ENCODE peak calls at places on chromosomes 2 and 18, in five cellular contexts. X is A549, C is suprapubic skin, U is ovary, T is H1. I is an unnamed sample.

GRCh38 chr2:111053825-111054490 is 66.8 kb upstream of the BCL2L11 start:
- DNase-seq in X (no peak), C (no peak), U (no peak), T (no peak), I (no peak)

GRCh38 chr2:218396688-218397501 is 2.8 kb upstream of the CTDSP1 start:
- DNase-seq in X (peak; percentile 76), C (peak; percentile 93), U (peak; percentile 77), T (no peak), I (peak; percentile 68)

GRCh38 chr2:8475349-8476045 is 206.4 kb upstream of the ID2 start:
- DNase-seq in X (no peak), C (no peak), U (no peak), T (no peak), I (no peak)

GRCh38 chr18:79943608-79944125 is 7.8 kb downstream of the SLC66A2 start:
- DNase-seq in X (no peak), C (peak; percentile 56), U (no peak), T (no peak), I (no peak)

GRCh38 chr2:101998556-101999121 is 6.9 kb downstream of the IL1R2 start:
- DNase-seq in X (no peak), C (no peak), U (no peak), T (no peak), I (no peak)

GRCh38 chr2:68537872-68538271 is 70.5 kb downstream of the APLF start:
- DNase-seq in X (no peak), C (no peak), U (no peak), T (no peak), I (no peak)

GRCh38 chr2:230942920-230943896 is 18.2 kb upstream of the GPR55 start:
- DNase-seq in X (no peak), C (no peak), U (no peak), T (no peak), I (no peak)

GRCh38 chr2:240902615-240903041 is 3.5 kb upstream of the CROCC2 start:
- DNase-seq in X (no peak), C (no peak), U (no peak), T (no peak), I (no peak)

GRCh38 chr18:55839350-55839749 is 251.4 kb upstream of the TCF4 start:
- DNase-seq in X (no peak), C (no peak), U (no peak), T (no peak), I (no peak)

GRCh38 chr2:20480913-20481312 is 34.0 kb downstream of the RHOB start:
- DNase-seq in X (no peak), C (no peak), U (no peak), T (no peak), I (no peak)

GRCh38 chr2:168293766-168294165 is 46.4 kb upstream of the STK39 start:
- DNase-seq in X (peak; percentile 10), C (no peak), U (no peak), T (no peak), I (no peak)

GRCh38 chr2:182952741-182953450 is 85.4 kb downstream of the NCKAP1 start:
- DNase-seq in X (no peak), C (no peak), U (no peak), T (no peak), I (no peak)

GRCh38 chr18:9340472-9340871 is 5.9 kb downstream of the TWSG1 start:
- DNase-seq in X (no peak), C (no peak), U (no peak), T (no peak), I (no peak)

GRCh38 chr18:31977270-31977872 is 34.4 kb upstream of the TRAPPC8 start:
- DNase-seq in X (peak; percentile 53), C (no peak), U (no peak), T (peak; percentile 21), I (no peak)

GRCh38 chr2:69353360-69353759 is 33.7 kb downstream of the GFPT1 start:
- DNase-seq in X (no peak), C (no peak), U (no peak), T (no peak), I (no peak)

GRCh38 chr2:54902763-54903162 is 147.5 kb downstream of the RTN4 start:
- DNase-seq in X (no peak), C (no peak), U (no peak), T (no peak), I (no peak)

DNA sequence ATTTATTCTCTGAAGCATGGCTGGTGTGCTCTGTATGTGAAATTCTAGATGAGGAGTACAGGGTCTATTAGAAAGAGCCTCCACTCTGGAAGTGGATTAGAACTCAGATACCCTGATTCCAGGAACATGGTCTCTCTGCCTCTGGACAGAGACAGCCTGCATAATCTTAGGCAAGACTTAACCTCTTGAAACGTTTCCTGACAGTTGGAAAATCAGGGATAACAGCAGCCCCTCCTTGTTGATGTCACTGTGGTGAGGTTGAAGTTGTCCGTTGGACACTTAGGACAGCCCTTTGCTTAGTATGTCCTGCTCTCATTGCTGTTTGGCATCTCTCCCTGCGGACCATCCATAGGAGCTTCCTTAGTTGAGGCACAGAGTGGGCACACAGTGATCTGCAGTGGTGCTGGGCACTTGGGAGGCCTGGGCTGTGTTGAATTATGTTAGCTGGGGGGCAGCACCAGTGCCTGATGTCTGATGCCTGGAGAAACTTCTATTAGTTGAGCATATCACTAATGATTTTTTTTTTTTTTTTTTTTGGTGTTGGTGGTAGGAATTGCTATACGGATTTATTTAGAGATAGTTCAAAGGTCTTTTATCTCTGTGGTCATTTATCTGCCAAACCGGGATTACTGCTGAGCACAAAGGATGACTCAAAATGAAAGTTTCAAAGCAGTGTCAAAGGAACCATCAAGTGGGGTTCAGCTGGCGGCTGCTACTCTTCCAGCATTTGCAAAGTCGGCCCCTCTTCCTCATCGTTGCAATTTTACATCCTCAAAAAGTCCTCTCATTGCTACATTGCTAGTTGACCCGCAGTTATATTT is 28.8 kb downstream of the SETBP1 start:
- DNase-seq in X (no peak), C (no peak), U (no peak), T (no peak), I (no peak)
- TF ChIP-seq EP300 in X (no peak), C (no peak), U (no peak), T (no peak), I (no peak)

GRCh38 chr2:28408764-28409599 is 16.3 kb downstream of the FOSL2 start:
- DNase-seq in X (no peak), C (no peak), U (peak; percentile 22), T (no peak), I (no peak)
- H3K4me1 ChIP-seq in X (peaks cover 80% of the 10 kb centered on the region), C (peaks cover 71% of the 10 kb centered on the region), U (no peaks in the 10 kb centered on the region), T (peaks cover 6% of the 10 kb centered on the region), I (no peaks in the 10 kb centered on the region)

GRCh38 chr2:85583667-85584353 is 421 bp upstream of the VAMP5 start:
- DNase-seq in X (no peak), C (no peak), U (no peak), T (no peak), I (no peak)

GRCh38 chr2:85584354-85584856 is at the start of gene VAMP5:
- DNase-seq in X (no peak), C (no peak), U (peak; percentile 69), T (no peak), I (no peak)

GRCh38 chr2:85584857-85585780 is 888 bp downstream of the VAMP5 start:
- DNase-seq in X (peak; percentile 72), C (no peak), U (no peak), T (no peak), I (no peak)

GRCh38 chr2:85588218-85589044 is 4.2 kb downstream of the VAMP5 start:
- DNase-seq in X (no peak), C (no peak), U (no peak), T (no peak), I (no peak)

DNA sequence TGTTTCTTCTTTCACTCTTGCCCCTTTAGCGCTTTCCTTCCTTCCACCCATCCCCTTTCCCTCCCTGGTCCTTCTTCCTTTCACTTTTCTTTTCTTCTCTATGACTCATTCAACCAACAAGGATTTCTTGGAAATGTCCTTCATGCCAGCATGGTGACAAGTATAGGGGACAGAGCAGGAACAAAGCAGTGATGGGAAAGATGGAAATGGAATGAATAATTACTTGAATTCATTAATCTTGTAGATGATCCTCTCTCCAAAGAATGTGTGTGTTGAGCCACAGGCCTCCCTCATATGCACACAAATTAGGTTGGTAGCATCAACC is 1.5 kb downstream of the VAMP5 start:
- DNase-seq in X (no peak), C (no peak), U (no peak), T (no peak), I (no peak)
- H3K27ac ChIP-seq in X (peak overlapping the region; percentile 68), C (peak overlapping the region; percentile 91), U (no peak overlapping the region), T (no peak overlapping the region), I (peak overlapping the region; percentile 32)

GRCh38 chr2:156553714-156554442 is 117.7 kb downstream of the GPD2 start:
- DNase-seq in X (no peak), C (no peak), U (no peak), T (no peak), I (no peak)
- TF ChIP-seq EP300 in X (no peak), C (no peak), U (no peak), T (no peak), I (no peak)

DNA sequence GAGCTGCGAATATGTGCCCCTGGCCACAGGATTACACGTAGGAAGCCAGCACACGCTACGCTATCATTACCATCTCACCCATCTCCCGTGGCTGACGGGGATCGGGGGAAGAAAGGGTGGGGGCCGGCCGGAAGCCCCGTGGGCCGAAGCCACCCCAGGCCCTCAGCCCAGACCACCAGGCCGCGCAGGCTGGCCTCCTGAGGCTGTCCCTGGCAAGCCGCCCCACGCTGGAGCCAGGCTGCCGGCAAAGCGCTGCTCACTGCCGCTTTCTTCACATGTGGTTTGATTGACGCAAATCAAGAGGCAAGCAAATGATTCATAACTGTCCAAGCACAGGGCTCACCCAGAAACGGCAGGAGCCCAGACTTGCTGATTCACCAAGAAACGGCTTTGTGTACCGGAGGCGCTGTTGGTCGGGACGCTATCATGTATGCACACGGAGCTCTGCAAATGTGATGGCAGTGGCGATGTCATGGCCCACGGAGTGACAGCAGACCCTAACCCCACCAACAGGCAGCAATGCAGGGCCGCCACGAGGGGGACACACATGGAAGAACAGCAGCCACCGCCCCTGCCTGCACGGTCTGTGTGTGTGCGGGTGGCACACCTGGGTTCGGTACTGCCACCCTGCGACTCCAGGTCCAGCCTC is 125.7 kb downstream of the HDAC4 start:
- DNase-seq in X (peak; percentile 97), C (peak; percentile 95), U (peak; percentile 60), T (no peak), I (peak; percentile 69)
- H3K4me1 ChIP-seq in X (peaks cover 78% of the 10 kb centered on the region), C (peaks cover 49% of the 10 kb centered on the region), U (peaks cover 14% of the 10 kb centered on the region), T (peaks cover 3% of the 10 kb centered on the region), I (no peaks in the 10 kb centered on the region)

GRCh38 chr2:47012189-47012588 is 96.6 kb upstream of the MCFD2 start:
- DNase-seq in X (no peak), C (no peak), U (no peak), T (no peak), I (no peak)

GRCh38 chr2:47011696-47012095 is 96.1 kb upstream of the MCFD2 start:
- DNase-seq in X (no peak), C (no peak), U (no peak), T (no peak), I (no peak)

GRCh38 chr2:47014564-47015051 is 99.0 kb upstream of the MCFD2 start:
- DNase-seq in X (no peak), C (no peak), U (no peak), T (no peak), I (no peak)

GRCh38 chr2:47012866-47013265 is 97.3 kb upstream of the MCFD2 start:
- DNase-seq in X (no peak), C (no peak), U (no peak), T (no peak), I (no peak)

GRCh38 chr2:47013383-47013782 is 97.8 kb upstream of the MCFD2 start:
- DNase-seq in X (no peak), C (no peak), U (no peak), T (no peak), I (no peak)
- H3K27ac ChIP-seq in X (no peak overlapping the region), C (no peak overlapping the region), U (no peak overlapping the region), T (no peak overlapping the region), I (no peak overlapping the region)

I was measured in tibial nerve.